ENCODE peak calls at places on chromosomes 7 and 10, in five cellular contexts. U, A, H, Y and X are unnamed samples.

GRCh38 chr7:44693641-44694313 is 54.9 kb upstream of the ZMIZ2 start:
- DNase-seq in U (peak; percentile 86), A (no peak), H (no peak), Y (no peak), X (no peak)

GRCh38 chr10:86829472-86829871 is 73.1 kb downstream of the BMPR1A start:
- DNase-seq in U (no peak), A (no peak), H (no peak), Y (no peak), X (no peak)

GRCh38 chr7:135768064-135768463 is 19.5 kb upstream of the FAM180A start:
- DNase-seq in U (no peak), A (no peak), H (no peak), Y (no peak), X (no peak)

GRCh38 chr10:126375926-126376554 is 12.2 kb downstream of the ADAM12 start:
- DNase-seq in U (no peak), A (no peak), H (no peak), Y (no peak), X (no peak)

GRCh38 chr10:115772606-115773005 is 500.4 kb downstream of the GFRA1 start:
- DNase-seq in U (peak; percentile 85), A (no peak), H (no peak), Y (no peak), X (no peak)

GRCh38 chr7:123282181-123282580 is 82.4 kb upstream of the SLC13A1 start:
- DNase-seq in U (no peak), A (no peak), H (no peak), Y (no peak), X (no peak)

GRCh38 chr10:90023950-90024349 is 322.6 kb downstream of the KIF20B start:
- DNase-seq in U (no peak), A (no peak), H (no peak), Y (no peak), X (no peak)

GRCh38 chr7:66283003-66283920 is 78.1 kb downstream of the TPST1 start:
- DNase-seq in U (peak; percentile 77), A (no peak), H (no peak), Y (no peak), X (no peak)

GRCh38 chr7:4613855-4614548 is 68.1 kb upstream of the FOXK1 start:
- DNase-seq in U (no peak), A (no peak), H (no peak), Y (no peak), X (no peak)

GRCh38 chr10:124174071-124174566 is 80.7 kb upstream of the CHST15 start:
- DNase-seq in U (no peak), A (no peak), H (no peak), Y (no peak), X (no peak)